ENCODE peak calls at places on chromosome 6, in five cellular contexts. H is IMR-90, F is A549, Z is neural progenitor cell, J is HCT116. M is an unnamed sample. For H3K9me3, the result is how much of the 10 kb centered on the place peaks cover.

GRCh38 chr6:27133281-27134227 is 113.9 kb upstream of the PRSS16 start:
- DNase-seq in J (peak), F (no peak), H (peak), Z (peak), M (peak)

GRCh38 chr6:37602801-37603200 is 94.9 kb downstream of the MDGA1 start:
- DNase-seq in H (peak), Z (no peak), J (no peak), F (no peak), M (peak)

GRCh38 chr6:169789146-169789943 is 37.9 kb downstream of the ERMARD start:
- DNase-seq in F (no peak), H (no peak), Z (no peak), J (no peak), M (no peak)

GRCh38 chr6:148758492-148758891 is 11.7 kb downstream of the UST start:
- DNase-seq in J (no peak), H (no peak), Z (no peak), F (no peak), M (no peak)

GRCh38 chr6:131765081-131765852 is 42.6 kb upstream of the ENPP1 start:
- DNase-seq in J (no peak), F (no peak), Z (peak), H (peak), M (peak)

GRCh38 chr6:31643818-31644454 is 8.5 kb downstream of the BAG6 start:
- DNase-seq in Z (no peak), H (no peak), J (no peak), F (no peak), M (no peak)

GRCh38 chr6:53830356-53830755 is 35.6 kb downstream of the LRRC1 start:
- DNase-seq in J (no peak), F (no peak), H (peak), Z (no peak), M (no peak)

GRCh38 chr6:109978174-109979032 is at the start of gene GPR6:
- DNase-seq in H (peak), F (peak), J (no peak), Z (peak), M (peak)

GRCh38 chr6:45574885-45575284 is 197.2 kb upstream of the SUPT3H start:
- DNase-seq in Z (no peak), F (no peak), J (no peak), H (no peak), M (no peak)

GRCh38 chr6:135266675-135267074 is 85.6 kb downstream of the MYB start:
- DNase-seq in J (no peak), F (no peak), H (no peak), Z (no peak), M (no peak)

GRCh38 chr6:85079761-85080160 is 315.4 kb upstream of the TBX18 start:
- DNase-seq in Z (no peak), H (no peak), F (no peak), J (no peak), M (no peak)

GRCh38 chr6:21613809-21614208 is 20.3 kb downstream of the SOX4 start:
- DNase-seq in J (no peak), F (no peak), Z (no peak), H (no peak), M (no peak)

GRCh38 chr6:43812850-43813584 is 43.0 kb downstream of the VEGFA start:
- DNase-seq in Z (peak), F (no peak), H (peak), J (no peak), M (no peak)

GRCh38 chr6:28884423-28885148 is 39.2 kb downstream of the TRIM27 start:
- DNase-seq in F (no peak), H (no peak), J (no peak), Z (no peak), M (no peak)

GRCh38 chr6:4907602-4908001 is 96.2 kb downstream of the RPP40 start:
- DNase-seq in H (peak), F (no peak), Z (no peak), J (no peak), M (no peak)

GRCh38 chr6:25132934-25133333 is 146.2 kb upstream of the CARMIL1 start:
- DNase-seq in Z (no peak), J (no peak), H (no peak), F (no peak), M (no peak)

GRCh38 chr6:83514877-83515466 is 2.6 kb downstream of the PRSS35 start:
- DNase-seq in Z (peak), J (peak), H (peak), F (peak), M (peak)

GRCh38 chr6:75934643-75935472 is 137.6 kb downstream of the IMPG1 start:
- DNase-seq in H (peak), J (peak), F (peak), Z (peak), M (peak)

GRCh38 chr6:97460394-97460793 is 177.4 kb upstream of the MMS22L start:
- DNase-seq in Z (no peak), H (no peak), J (no peak), F (no peak), M (no peak)

GRCh38 chr6:36840471-36841461 is 1.5 kb upstream of the CPNE5 start:
- DNase-seq in H (no peak), F (no peak), J (no peak), Z (peak), M (no peak)

GRCh38 chr6:155890409-155890808 is 434.8 kb upstream of the NOX3 start:
- DNase-seq in J (no peak), Z (no peak), F (no peak), H (no peak), M (no peak)

GRCh38 chr6:129567374-129567773 is 142.6 kb downstream of the ARHGAP18 start:
- DNase-seq in Z (peak), J (peak), F (no peak), H (no peak), M (no peak)

GRCh38 chr6:54135665-54136370 is 24.6 kb downstream of the MLIP start:
- DNase-seq in J (no peak), F (no peak), Z (no peak), H (peak), M (peak)

GRCh38 chr6:167255918-167256553 is 35.1 kb upstream of the UNC93A start:
- DNase-seq in H (no peak), Z (no peak), F (no peak), J (no peak), M (no peak)
- H3K9me3 ChIP-seq in H (under half), Z (under half), F (under half), J (under half), M (under half)

GRCh38 chr6:12335131-12335527 is 45.0 kb downstream of the EDN1 start:
- DNase-seq in H (no peak), Z (no peak), F (no peak), J (no peak), M (no peak)

GRCh38 chr6:12335717-12336116 is 45.6 kb downstream of the EDN1 start:
- DNase-seq in Z (no peak), J (no peak), H (no peak), F (no peak), M (no peak)

GRCh38 chr6:12336121-12336971 is 46.2 kb downstream of the EDN1 start:
- DNase-seq in H (no peak), Z (peak), J (no peak), F (no peak), M (no peak)

GRCh38 chr6:12331951-12332749 is 42.0 kb downstream of the EDN1 start:
- DNase-seq in F (peak), Z (no peak), H (peak), J (no peak), M (peak)

DNA sequence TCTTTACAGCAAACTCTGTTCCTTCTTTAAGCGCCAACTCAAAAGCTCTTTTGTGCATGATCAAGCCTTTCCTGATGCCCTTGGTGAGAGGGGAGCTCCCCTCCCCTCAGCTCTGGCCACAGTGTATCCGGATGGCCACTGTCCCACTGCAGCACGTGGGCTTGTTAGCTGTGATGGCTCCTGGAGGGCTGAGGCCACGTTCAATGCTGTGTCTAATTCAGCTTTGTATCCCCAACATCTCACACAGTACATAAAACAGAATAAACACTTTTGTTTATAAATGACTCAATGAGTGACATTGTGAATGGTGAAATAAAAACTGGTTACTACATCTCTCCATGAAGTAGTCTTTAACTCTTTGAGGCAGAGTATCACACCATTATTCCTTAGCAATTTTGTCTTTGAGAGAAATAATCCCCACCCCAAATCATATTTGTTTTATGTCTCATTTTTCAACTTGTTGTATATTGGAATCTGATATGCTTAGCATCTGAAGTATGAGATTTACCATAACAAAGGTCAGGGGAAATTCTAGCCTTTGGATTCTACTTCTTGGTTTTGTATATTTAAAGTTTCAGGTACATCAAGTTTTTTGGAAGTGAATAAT is 44.5 kb downstream of the EDN1 start:
- DNase-seq in F (no peak), Z (no peak), J (no peak), H (no peak), M (no peak)
- H3K27ac ChIP-seq in F (peak), Z (no peak), J (no peak), H (no peak), M (no peak)

DNA sequence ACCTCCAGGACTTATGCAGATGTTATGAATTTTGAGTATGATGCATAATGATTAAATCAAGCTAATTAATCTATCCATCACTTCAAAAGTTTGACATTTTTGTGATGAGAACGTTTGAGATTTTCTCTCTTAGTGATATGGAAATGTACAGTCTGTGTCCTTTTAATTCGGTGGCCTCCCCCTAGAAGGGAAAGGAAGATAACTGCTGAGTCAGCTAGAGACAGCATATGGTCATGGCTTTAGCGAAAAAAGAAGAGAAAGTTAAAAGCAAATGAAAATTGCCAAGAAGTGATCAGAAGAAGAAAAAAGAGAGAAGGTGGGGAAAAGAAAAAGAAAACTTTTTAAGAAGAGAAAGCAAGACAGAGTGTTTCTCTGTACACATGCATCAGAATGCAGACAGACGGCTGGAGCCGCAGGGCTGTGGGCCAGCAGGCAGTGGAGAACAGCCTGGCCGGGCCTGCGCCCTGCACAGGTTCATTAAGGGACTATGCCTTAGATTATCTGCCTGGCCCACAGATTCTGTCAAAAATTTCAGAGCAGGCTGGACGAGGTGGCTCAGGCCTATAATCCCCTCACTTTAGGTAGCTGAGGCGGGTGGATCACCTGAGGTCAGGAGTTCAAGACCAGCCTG is 7.7 kb downstream of the PRR18 start:
- DNase-seq in F (no peak), Z (no peak), J (no peak), H (no peak), M (no peak)
- H3K4me2 ChIP-seq in F (no peak), Z (no peak), J (no peak), H (no peak), M (no peak)

DNA sequence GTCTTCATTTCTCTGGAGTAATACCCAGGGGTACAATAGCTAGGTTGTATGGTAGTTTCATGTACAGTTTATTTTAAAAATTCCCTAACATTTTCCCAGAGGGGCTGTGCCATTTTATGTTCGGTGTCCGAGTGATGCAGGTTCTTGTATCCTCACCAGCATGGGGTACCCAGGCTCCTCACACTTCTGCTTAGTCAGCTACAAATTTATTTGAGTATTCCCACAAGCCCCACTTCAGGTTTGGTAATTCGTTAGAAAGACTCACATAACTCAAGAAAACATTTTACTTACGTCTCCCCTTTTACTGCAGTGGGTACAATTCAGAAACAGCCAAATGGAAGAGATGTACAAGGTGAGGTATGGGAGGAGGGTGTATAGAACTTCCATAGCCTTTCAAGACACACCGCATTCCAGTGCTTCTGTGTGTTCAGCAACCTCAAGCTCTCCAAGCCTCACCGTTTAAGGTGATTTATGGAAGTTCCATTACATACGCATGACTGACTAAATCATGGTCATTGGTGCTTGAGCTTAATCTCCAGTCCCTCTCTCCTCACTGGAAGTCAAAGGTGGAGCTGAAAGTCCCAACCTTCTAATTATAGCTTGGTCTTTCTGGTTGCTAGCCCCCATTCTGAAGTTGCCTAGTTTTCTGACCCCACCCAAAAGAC is 18.1 kb downstream of the RIPK1 start:
- DNase-seq in F (no peak), Z (no peak), J (no peak), H (no peak), M (no peak)
- H3K9me3 ChIP-seq in F (under half), Z (under half), J (under half), H (under half), M (under half)

GRCh38 chr6:81531869-81532561 is 220.5 kb downstream of the TENT5A start:
- DNase-seq in H (peak), F (no peak), Z (no peak), J (no peak), M (peak)

DNA sequence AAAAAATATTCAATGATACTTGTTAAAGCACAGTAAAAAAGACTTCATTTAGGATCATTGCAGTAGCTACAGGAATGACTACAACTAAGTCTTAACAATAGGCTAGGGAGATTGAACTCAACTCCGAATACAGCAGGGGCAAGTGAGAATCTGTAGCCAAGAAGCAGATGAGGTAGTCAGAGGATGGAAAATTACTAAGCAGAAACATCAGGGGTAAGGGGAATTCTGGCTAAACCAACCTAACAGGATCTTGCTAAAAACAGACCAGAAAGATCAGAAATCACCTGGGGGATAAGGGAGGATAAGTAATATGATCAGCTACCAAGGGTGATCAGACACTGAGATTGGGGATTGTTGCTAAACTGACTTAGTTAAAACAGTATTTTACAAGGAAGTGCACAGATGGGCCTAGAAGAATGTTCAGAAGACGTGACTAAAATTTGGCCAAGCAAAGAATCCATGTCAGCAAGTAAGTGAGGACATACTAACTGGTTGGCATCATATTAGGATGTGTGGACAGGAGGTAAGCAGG is 217.5 kb downstream of the TENT5A start:
- DNase-seq in H (no peak), Z (no peak), F (no peak), J (no peak), M (no peak)
- H3K27ac ChIP-seq in H (no peak), Z (no peak), F (no peak), J (no peak), M (no peak)

DNA sequence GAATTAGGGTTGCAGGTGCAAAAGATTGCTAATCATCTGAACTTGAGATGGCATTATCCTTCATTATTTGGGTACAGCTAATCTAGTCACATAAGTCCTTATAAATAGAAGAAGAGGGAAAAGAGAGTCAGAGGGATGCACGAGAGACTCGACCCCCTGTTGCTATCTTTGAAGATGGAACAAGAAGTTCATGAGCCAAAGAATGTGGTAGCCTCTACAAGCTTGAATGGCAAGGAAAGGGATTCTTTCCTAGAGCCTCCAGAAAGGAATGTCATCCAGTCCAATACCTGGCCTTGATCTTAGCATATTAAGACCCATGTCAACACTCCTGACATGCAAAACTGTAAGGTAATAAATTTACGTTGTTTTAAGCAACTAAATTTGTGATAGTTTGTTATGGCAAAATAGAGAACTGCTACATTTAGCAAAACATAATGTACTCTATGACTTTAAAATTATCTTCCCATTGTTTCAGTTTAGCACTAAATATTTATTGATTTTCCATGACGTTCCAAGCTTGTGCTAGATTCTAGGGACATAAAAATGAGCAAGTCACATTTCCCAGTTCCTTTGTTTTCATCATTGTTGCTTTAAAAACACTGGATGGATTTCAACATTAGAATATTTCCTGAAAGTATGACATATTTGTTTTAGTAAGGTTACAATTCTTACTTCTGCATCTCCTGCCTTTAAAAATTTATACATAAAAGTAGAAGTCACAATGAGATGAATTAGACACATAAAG is 12.7 kb downstream of the MANEA start:
- DNase-seq in J (no peak), H (no peak), F (no peak), Z (no peak), M (no peak)
- H3K4me2 ChIP-seq in J (no peak), H (no peak), F (no peak), Z (no peak), M (no peak)